ENCODE peak calls at places on chromosomes 2 and 18, in ten cellular contexts. T, X, P, V, O, G, N, U, H and K are unnamed samples. For H3K36me3 and H3K4me1, the result is how much of the 10 kb centered on the place peaks cover.

GRCh38 chr2:109178974-109179373 is 50.0 kb downstream of the SH3RF3 start:
- DNase-seq in T (no peak), X (no peak), P (no peak), V (no peak), O (no peak), G (no peak), N (no peak), U (no peak), H (no peak), K (no peak)

GRCh38 chr18:61833387-61833786 is 59.4 kb downstream of the RNF152 start:
- DNase-seq in T (no peak), X (no peak), P (no peak), V (peak), O (peak), G (no peak), N (no peak), U (peak), H (no peak), K (no peak)

GRCh38 chr2:196294510-196294909 is 123.1 kb upstream of the STK17B start:
- DNase-seq in T (no peak), X (no peak), P (peak), V (no peak), O (no peak), G (no peak), N (no peak), U (no peak), H (no peak), K (no peak)

GRCh38 chr2:44715671-44716077 is 225.8 kb upstream of the SIX3 start:
- DNase-seq in T (no peak), X (no peak), P (peak), V (peak), O (no peak), G (peak), N (peak), U (peak), H (no peak), K (no peak)

GRCh38 chr2:74982581-74982980 is 24.1 kb downstream of the POLE4 start:
- DNase-seq in T (no peak), X (no peak), P (no peak), V (no peak), O (no peak), G (peak), N (no peak), U (no peak), H (no peak), K (no peak)

GRCh38 chr2:37371979-37372378 is 27.5 kb downstream of the QPCT start:
- DNase-seq in T (no peak), X (no peak), P (no peak), V (no peak), O (no peak), G (no peak), N (no peak), U (no peak), H (no peak), K (no peak)

GRCh38 chr2:29057006-29057405 is 17.3 kb downstream of the PCARE start:
- DNase-seq in T (no peak), X (no peak), P (no peak), V (no peak), O (no peak), G (no peak), N (no peak), U (no peak), H (no peak), K (no peak)

GRCh38 chr18:55086931-55087330 is 127.7 kb upstream of the CCDC68 start:
- DNase-seq in T (no peak), X (no peak), P (no peak), V (no peak), O (no peak), G (no peak), N (no peak), U (no peak), H (no peak), K (no peak)

GRCh38 chr18:8705941-8706544 is 687 bp downstream of the MTCL1 start:
- DNase-seq in T (peak), X (no peak), P (peak), V (peak), O (no peak), G (peak), N (no peak), U (peak), H (no peak), K (no peak)

GRCh38 chr18:10401930-10402329 is 52.5 kb upstream of the APCDD1 start:
- DNase-seq in T (no peak), X (no peak), P (no peak), V (no peak), O (no peak), G (no peak), N (no peak), U (no peak), H (no peak), K (no peak)

GRCh38 chr2:24492283-24493272 is 1.5 kb downstream of the NCOA1 start:
- DNase-seq in T (no peak), X (peak), P (peak), V (no peak), O (peak), G (peak), N (no peak), U (peak), H (no peak), K (peak)

GRCh38 chr2:44546469-44547127 is 184.9 kb downstream of the CAMKMT start:
- DNase-seq in T (no peak), X (no peak), P (no peak), V (no peak), O (no peak), G (no peak), N (no peak), U (no peak), H (no peak), K (no peak)

GRCh38 chr2:135066710-135067109 is 14.6 kb downstream of the RAB3GAP1 start:
- DNase-seq in T (no peak), X (no peak), P (peak), V (no peak), O (no peak), G (no peak), N (no peak), U (no peak), H (no peak), K (no peak)

GRCh38 chr2:42558827-42559226 is 9.6 kb upstream of the MTA3 start:
- DNase-seq in T (no peak), X (peak), P (no peak), V (no peak), O (no peak), G (no peak), N (no peak), U (no peak), H (no peak), K (no peak)

GRCh38 chr2:144510206-144510991 is 9.5 kb downstream of the ZEB2 start:
- DNase-seq in T (no peak), X (no peak), P (peak), V (no peak), O (no peak), G (no peak), N (no peak), U (no peak), H (no peak), K (no peak)

GRCh38 chr18:23683671-23684070 is 5.6 kb upstream of the LAMA3 start:
- DNase-seq in T (no peak), X (no peak), P (peak), V (no peak), O (no peak), G (no peak), N (no peak), U (no peak), H (no peak), K (peak)

GRCh38 chr2:118992740-118993391 is 50.9 kb downstream of the MARCO start:
- DNase-seq in T (no peak), X (no peak), P (no peak), V (no peak), O (no peak), G (no peak), N (no peak), U (no peak), H (no peak), K (no peak)

GRCh38 chr2:166384774-166385173 is 9.0 kb upstream of the SCN9A start:
- DNase-seq in T (no peak), X (no peak), P (peak), V (peak), O (peak), G (no peak), N (no peak), U (peak), H (no peak), K (no peak)

GRCh38 chr2:240456607-240457222 is 21.3 kb downstream of the GPC1 start:
- DNase-seq in T (peak), X (no peak), P (no peak), V (no peak), O (no peak), G (no peak), N (no peak), U (no peak), H (no peak), K (no peak)

GRCh38 chr18:72652990-72653593 is 109.0 kb upstream of the CBLN2 start:
- DNase-seq in T (no peak), X (peak), P (peak), V (peak), O (peak), G (peak), N (peak), U (peak), H (no peak), K (no peak)

GRCh38 chr2:168713325-168713724 is 89.1 kb upstream of the NOSTRIN start:
- DNase-seq in T (no peak), X (no peak), P (no peak), V (no peak), O (no peak), G (no peak), N (no peak), U (no peak), H (no peak), K (no peak)

GRCh38 chr2:202608142-202608852 is 26.5 kb upstream of the FAM117B start:
- DNase-seq in T (no peak), X (no peak), P (no peak), V (no peak), O (no peak), G (no peak), N (no peak), U (no peak), H (no peak), K (no peak)

GRCh38 chr2:226184540-226184939 is 615.1 kb downstream of the IRS1 start:
- DNase-seq in T (no peak), X (no peak), P (no peak), V (no peak), O (no peak), G (no peak), N (no peak), U (no peak), H (no peak), K (no peak)

GRCh38 chr2:70475266-70475665 is 78.4 kb downstream of the TGFA start:
- DNase-seq in T (no peak), X (no peak), P (no peak), V (peak), O (peak), G (peak), N (no peak), U (no peak), H (no peak), K (no peak)

GRCh38 chr2:119475225-119475856 is 43.7 kb downstream of the TMEM37 start:
- DNase-seq in T (no peak), X (no peak), P (no peak), V (no peak), O (no peak), G (no peak), N (peak), U (no peak), H (no peak), K (no peak)

GRCh38 chr2:10039658-10040410 is 3.5 kb upstream of the KLF11 start:
- DNase-seq in T (peak), X (peak), P (peak), V (no peak), O (no peak), G (peak), N (no peak), U (no peak), H (no peak), K (no peak)

GRCh38 chr2:55268288-55268906 is 634 bp downstream of the MTIF2 start:
- DNase-seq in T (no peak), X (no peak), P (no peak), V (peak), O (no peak), G (no peak), N (no peak), U (no peak), H (no peak), K (no peak)

GRCh38 chr2:189013677-189014380 is 39.7 kb downstream of the COL3A1 start:
- DNase-seq in T (no peak), X (no peak), P (no peak), V (no peak), O (no peak), G (no peak), N (no peak), U (peak), H (no peak), K (no peak)

GRCh38 chr2:207394812-207395534 is 134.8 kb upstream of the CREB1 start:
- DNase-seq in T (peak), X (no peak), P (peak), V (no peak), O (peak), G (peak), N (no peak), U (peak), H (no peak), K (no peak)

GRCh38 chr2:61536086-61536722 is 2.0 kb downstream of the XPO1 start:
- DNase-seq in T (no peak), X (no peak), P (peak), V (peak), O (peak), G (no peak), N (peak), U (peak), H (no peak), K (no peak)

GRCh38 chr2:114022360-114023085 is 132.6 kb downstream of the ACTR3 start:
- DNase-seq in T (no peak), X (no peak), P (peak), V (no peak), O (no peak), G (no peak), N (no peak), U (peak), H (no peak), K (no peak)

GRCh38 chr2:118833716-118834439 is 13.6 kb downstream of the EN1 start:
- DNase-seq in T (no peak), X (no peak), P (no peak), V (no peak), O (no peak), G (no peak), N (no peak), U (no peak), H (no peak), K (no peak)

GRCh38 chr2:197707316-197708213 is 2.4 kb downstream of the MARS2 start:
- DNase-seq in T (no peak), X (no peak), P (peak), V (peak), O (peak), G (no peak), N (no peak), U (peak), H (no peak), K (no peak)

DNA sequence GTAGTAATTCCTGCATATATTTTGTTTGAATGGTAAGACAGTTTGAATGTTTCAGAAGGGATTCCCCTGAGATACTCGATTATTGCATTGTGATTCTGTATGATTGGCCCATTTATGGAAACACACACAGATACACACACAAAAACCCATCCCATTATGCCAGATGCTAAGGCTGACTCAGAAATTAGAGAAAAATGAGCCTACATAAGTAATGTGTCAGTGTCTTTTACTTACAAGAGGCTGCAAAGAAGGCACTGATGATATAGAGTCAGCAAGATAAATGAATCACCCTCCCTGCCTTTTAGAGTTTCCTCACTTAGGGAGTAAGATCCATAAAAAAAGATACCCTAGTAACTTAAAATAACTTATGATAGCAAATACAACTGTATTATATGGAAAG is 1481.1 kb upstream of the ACVR2A start:
- DNase-seq in T (no peak), X (no peak), P (peak), V (no peak), O (no peak), G (no peak), N (no peak), U (peak), H (no peak), K (no peak)
- H3K4me3 ChIP-seq in T (no peak), X (no peak), P (no peak), V (no peak), O (no peak), G (no peak), N (no peak), U (no peak), H (no peak), K (no peak)

DNA sequence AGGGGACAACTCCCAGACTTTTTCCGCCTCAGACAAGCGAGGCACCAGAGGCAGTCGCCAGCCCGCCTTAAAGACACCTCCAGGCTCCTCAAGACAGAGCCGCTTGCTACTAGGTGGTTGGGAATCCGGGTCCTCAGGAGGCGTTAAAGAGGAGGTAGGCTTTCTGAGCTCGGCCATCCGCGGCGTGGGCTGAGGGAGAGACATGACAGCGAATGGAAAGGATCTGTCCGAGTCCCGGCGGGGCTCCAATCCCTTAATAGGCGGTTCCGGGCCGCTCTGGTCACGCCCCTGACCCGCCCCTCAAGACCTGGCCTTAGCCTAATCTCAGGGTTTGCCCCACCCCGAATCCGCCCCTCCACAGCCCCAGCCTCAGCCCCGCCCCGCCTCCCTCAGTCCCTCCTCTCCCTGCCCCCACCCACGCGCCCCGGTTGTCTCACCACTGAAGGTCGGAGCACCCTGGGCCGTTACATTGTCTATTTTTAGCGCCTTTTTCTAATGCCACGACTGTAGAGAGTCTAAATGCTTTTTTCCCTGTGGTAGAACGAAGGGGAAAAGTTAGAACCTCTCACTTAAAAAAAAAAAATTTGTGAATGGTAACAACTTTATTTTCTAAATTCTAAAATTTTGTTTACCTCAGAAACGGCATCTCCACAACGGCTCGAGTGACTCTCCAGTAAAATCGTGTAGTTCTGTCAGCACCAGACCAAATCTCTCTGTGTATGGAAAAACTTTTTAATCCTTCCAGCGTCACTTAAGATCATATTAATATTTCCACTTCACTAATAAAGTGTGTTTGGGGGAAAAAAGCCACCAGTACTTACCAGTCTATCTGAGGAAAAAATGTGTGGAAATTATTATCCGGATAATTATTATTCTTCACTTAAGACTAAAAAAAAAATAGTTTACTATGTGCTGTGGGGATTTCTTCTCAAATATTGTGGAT is at the start of gene RAD51AP2:
- DNase-seq in T (peak), X (peak), P (peak), V (peak), O (peak), G (peak), N (no peak), U (peak), H (peak), K (peak)
- H3K36me3 ChIP-seq in T (under half), X (under half), P (under half), V (under half), O (under half), G (under half), N (under half), U (under half), H (under half), K (under half)

DNA sequence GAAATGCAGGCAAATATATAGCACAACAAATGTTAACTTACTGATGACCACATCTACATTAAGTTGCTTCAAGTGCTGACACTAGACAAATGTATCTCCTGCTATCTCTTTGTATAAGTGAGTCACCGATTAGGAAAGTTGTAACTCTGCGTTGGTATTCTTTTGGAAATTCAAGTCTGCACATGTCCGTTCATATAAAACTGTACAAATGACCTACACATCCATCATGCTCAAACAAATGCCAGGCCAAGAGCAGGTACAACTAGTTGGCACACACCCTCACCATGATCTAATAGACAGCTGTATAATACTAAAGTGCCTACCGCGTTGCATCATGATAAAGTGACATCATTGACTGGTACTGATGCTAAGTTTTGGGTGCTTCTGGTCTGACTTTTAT is 141.1 kb downstream of the RBMS1 start:
- DNase-seq in T (no peak), X (no peak), P (peak), V (no peak), O (no peak), G (no peak), N (no peak), U (no peak), H (no peak), K (no peak)
- H3K4me1 ChIP-seq in T (under half), X (under half), P (half or more), V (under half), O (under half), G (under half), N (under half), U (half or more), H (under half), K (under half)

GRCh38 chr2:170717599-170717963 is 2.4 kb downstream of the SP5 start:
- DNase-seq in T (no peak), X (no peak), P (no peak), V (no peak), O (no peak), G (no peak), N (no peak), U (no peak), H (no peak), K (no peak)
- H3K4me3 ChIP-seq in T (no peak), X (no peak), P (no peak), V (no peak), O (no peak), G (no peak), N (no peak), U (no peak), H (peak), K (no peak)

DNA sequence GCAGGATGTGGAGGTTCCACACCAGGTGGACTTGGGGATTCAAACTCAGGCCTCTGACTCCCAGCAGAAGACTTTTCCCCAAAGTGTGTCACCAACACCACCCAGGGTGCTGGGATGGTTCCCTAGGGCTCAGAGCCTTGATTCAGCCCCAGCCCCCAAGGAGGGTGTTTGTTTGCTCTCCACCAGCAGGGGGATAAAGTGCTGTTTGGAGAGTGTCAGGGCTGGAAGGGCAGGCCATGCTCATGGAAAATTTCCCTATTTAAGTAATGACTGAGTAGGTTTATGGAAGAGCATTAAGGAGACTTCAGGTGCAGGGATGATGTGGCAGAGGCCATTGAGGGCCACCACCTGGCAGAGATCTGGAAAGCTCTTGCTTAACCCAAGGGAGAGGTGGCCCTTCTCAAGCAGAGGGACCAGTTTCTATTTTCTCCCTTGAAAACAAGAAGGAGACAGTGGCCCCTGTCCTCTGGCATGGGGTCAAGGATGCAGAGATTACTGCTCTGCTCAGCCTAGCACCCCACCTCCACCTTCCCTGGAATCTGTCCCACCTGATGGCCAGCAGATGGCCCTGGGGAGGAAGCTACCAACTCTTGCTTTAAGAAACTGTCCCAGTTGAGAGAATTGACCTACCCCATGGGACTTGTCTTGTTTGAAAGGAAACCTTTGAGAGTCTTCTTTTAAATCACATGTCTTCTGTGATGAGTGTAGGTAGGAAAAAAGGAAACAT is 122.1 kb downstream of the ACOXL start:
- DNase-seq in T (no peak), X (no peak), P (peak), V (no peak), O (no peak), G (no peak), N (no peak), U (no peak), H (no peak), K (no peak)
- H3K36me3 ChIP-seq in T (under half), X (under half), P (under half), V (under half), O (under half), G (under half), N (under half), U (under half), H (under half), K (under half)

GRCh38 chr18:59640721-59641120 is 56.5 kb downstream of the CCBE1 start:
- DNase-seq in T (no peak), X (no peak), P (no peak), V (no peak), O (no peak), G (no peak), N (no peak), U (no peak), H (no peak), K (no peak)
- H3K4me1 ChIP-seq in T (under half), X (under half), P (under half), V (under half), O (under half), G (under half), N (under half), U (under half), H (under half), K (under half)

GRCh38 chr2:160271166-160272086 is 71.4 kb upstream of the ITGB6 start:
- DNase-seq in T (no peak), X (no peak), P (no peak), V (no peak), O (no peak), G (no peak), N (no peak), U (no peak), H (no peak), K (peak)
- H3K4me3 ChIP-seq in T (no peak), X (peak), P (peak), V (no peak), O (no peak), G (no peak), N (no peak), U (peak), H (peak), K (no peak)